ENCODE peak calls at places on chromosomes 2 and 18, in five cellular contexts. M is amniotic epithelial cell, T is tibial artery, F is NCI-H187, W is DMS79 treated with DMSO at 0.1 percent for 48 hours. E is an unnamed sample.

GRCh38 chr18:45760443-45761036 is 36.6 kb downstream of the SLC14A1 start:
- DNase-seq in M (no peak), T (no peak), W (peak), F (no peak), E (no peak)

GRCh38 chr2:12416600-12416999 is 300.1 kb upstream of the TRIB2 start:
- DNase-seq in T (peak), M (peak), F (no peak), W (no peak), E (peak)

GRCh38 chr2:173854840-173855239 is 110.3 kb downstream of the SP3 start:
- DNase-seq in F (no peak), T (peak), M (no peak), W (peak), E (no peak)

GRCh38 chr2:219987830-219988229 is 360.4 kb downstream of the SLC4A3 start:
- DNase-seq in W (no peak), F (no peak), T (peak), M (peak), E (no peak)

GRCh38 chr2:9252002-9252357 is 45.4 kb downstream of the ASAP2 start:
- DNase-seq in F (no peak), W (no peak), T (no peak), M (no peak), E (no peak)

GRCh38 chr2:95384854-95385569 is 17.5 kb upstream of the FAHD2A start:
- DNase-seq in T (peak), M (no peak), W (no peak), F (no peak), E (no peak)

GRCh38 chr2:106561803-106562202 is 74.6 kb downstream of the CD8B2 start:
- DNase-seq in M (no peak), W (no peak), F (no peak), T (no peak), E (no peak)

GRCh38 chr2:75053484-75054112 is 95.2 kb downstream of the POLE4 start:
- DNase-seq in W (peak), T (no peak), M (peak), F (no peak), E (no peak)

GRCh38 chr18:70490008-70490933 is 201.4 kb downstream of the SOCS6 start:
- DNase-seq in W (peak), T (peak), M (peak), F (no peak), E (no peak)

GRCh38 chr18:48947583-48947982 is 3.2 kb downstream of the SMAD7 start:
- DNase-seq in F (no peak), T (no peak), M (no peak), W (no peak), E (peak)

GRCh38 chr2:192286093-192286701 is 91.5 kb upstream of the TMEFF2 start:
- DNase-seq in F (no peak), M (peak), T (no peak), W (no peak), E (no peak)

GRCh38 chr2:136305517-136306192 is 187.7 kb upstream of the CXCR4 start:
- DNase-seq in W (peak), M (no peak), F (no peak), T (no peak), E (no peak)

GRCh38 chr2:199470672-199471442 is 13.1 kb upstream of the SATB2 start:
- DNase-seq in T (no peak), F (no peak), W (no peak), M (no peak), E (no peak)

GRCh38 chr2:24642351-24642750 is 150.8 kb downstream of the PTRHD1 start:
- DNase-seq in F (no peak), M (no peak), W (no peak), T (no peak), E (no peak)

GRCh38 chr2:28437142-28437835 is 44.6 kb downstream of the FOSL2 start:
- DNase-seq in F (no peak), M (peak), W (no peak), T (no peak), E (no peak)

GRCh38 chr2:120669121-120669952 is 66.3 kb upstream of the GLI2 start:
- DNase-seq in F (no peak), M (peak), W (peak), T (no peak), E (no peak)

GRCh38 chr2:60317831-60318230 is 235.6 kb downstream of the BCL11A start:
- DNase-seq in T (no peak), M (no peak), F (no peak), W (no peak), E (no peak)